ENCODE peak calls at places on chromosomes 7 and 10, in four cellular contexts. H is esophagus squamous epithelium, U is AG04450, M is MM.1S. S is an unnamed sample.

GRCh38 chr7:74283858-74284447 is 5.3 kb upstream of the CLIP2 start:
- DNase-seq in U (no peak), M (no peak), H (no peak), S (no peak)

GRCh38 chr10:85528318-85528652 is 838.3 kb downstream of the GRID1 start:
- DNase-seq in H (no peak), M (no peak), U (no peak), S (no peak)

GRCh38 chr10:127695431-127695830 is 41.6 kb upstream of the FOXI2 start:
- DNase-seq in M (no peak), H (no peak), U (no peak), S (no peak)

GRCh38 chr10:12777840-12778585 is 223.5 kb downstream of the CCDC3 start:
- DNase-seq in U (no peak), H (no peak), M (no peak), S (no peak)

GRCh38 chr10:31582365-31583052 is 263.5 kb downstream of the ZEB1 start:
- DNase-seq in U (no peak), H (no peak), M (no peak), S (no peak)

GRCh38 chr10:48366261-48366660 is 59.8 kb downstream of the MAPK8 start:
- DNase-seq in M (no peak), H (no peak), U (no peak), S (no peak)

GRCh38 chr10:27072436-27073114 is 27.7 kb downstream of the ANKRD26 start:
- DNase-seq in H (no peak), U (no peak), M (no peak), S (no peak)

GRCh38 chr7:55515569-55516279 is 56.6 kb downstream of the VOPP1 start:
- DNase-seq in M (peak), H (no peak), U (no peak), S (no peak)

GRCh38 chr10:988667-989545 is 672 bp downstream of the GTPBP4 start:
- DNase-seq in M (no peak), H (no peak), U (no peak), S (no peak)

GRCh38 chr7:127819975-127820778 is 168.2 kb downstream of the SND1 start:
- DNase-seq in U (no peak), H (no peak), M (no peak), S (peak)

GRCh38 chr10:85187047-85187446 is 858.7 kb downstream of the CCSER2 start:
- DNase-seq in H (no peak), M (no peak), U (no peak), S (no peak)

GRCh38 chr7:22853674-22854157 is 31.1 kb upstream of the TOMM7 start:
- DNase-seq in M (peak), H (no peak), U (no peak), S (no peak)

GRCh38 chr7:30563326-30563942 is 31.2 kb upstream of the GARS1 start:
- DNase-seq in U (no peak), M (no peak), H (no peak), S (no peak)

GRCh38 chr7:106916689-106917088 is 51.6 kb downstream of the PIK3CG start:
- DNase-seq in U (no peak), M (no peak), H (no peak), S (peak)

GRCh38 chr7:75565129-75565528 is 73.0 kb downstream of the SPDYE5 start:
- DNase-seq in U (peak), M (no peak), H (no peak), S (peak)

GRCh38 chr7:2138146-2138765 is 94.5 kb downstream of the MAD1L1 start:
- DNase-seq in H (no peak), M (no peak), U (no peak), S (no peak)

GRCh38 chr7:2934211-2934731 is 90.2 kb upstream of the GNA12 start:
- DNase-seq in M (no peak), H (no peak), U (peak), S (no peak)

GRCh38 chr7:48259463-48260280 is 88.4 kb downstream of the ABCA13 start:
- DNase-seq in H (no peak), U (no peak), M (no peak), S (no peak)

GRCh38 chr7:88072036-88072714 is 138.1 kb downstream of the ADAM22 start:
- DNase-seq in U (no peak), M (peak), H (no peak), S (no peak)

GRCh38 chr10:97228130-97228774 is 42.5 kb upstream of the SLIT1 start:
- DNase-seq in U (no peak), H (no peak), M (no peak), S (no peak)

GRCh38 chr10:101567165-101568006 is 20.7 kb downstream of the POLL start:
- DNase-seq in U (no peak), M (no peak), H (no peak), S (no peak)

GRCh38 chr10:101565370-101565900 is 22.6 kb downstream of the POLL start:
- DNase-seq in H (no peak), M (no peak), U (no peak), S (no peak)

GRCh38 chr10:101568054-101568745 is 19.9 kb downstream of the POLL start:
- DNase-seq in H (no peak), M (no peak), U (no peak), S (no peak)

GRCh38 chr10:101565936-101566332 is 22.1 kb downstream of the POLL start:
- DNase-seq in H (no peak), M (no peak), U (no peak), S (no peak)

DNA sequence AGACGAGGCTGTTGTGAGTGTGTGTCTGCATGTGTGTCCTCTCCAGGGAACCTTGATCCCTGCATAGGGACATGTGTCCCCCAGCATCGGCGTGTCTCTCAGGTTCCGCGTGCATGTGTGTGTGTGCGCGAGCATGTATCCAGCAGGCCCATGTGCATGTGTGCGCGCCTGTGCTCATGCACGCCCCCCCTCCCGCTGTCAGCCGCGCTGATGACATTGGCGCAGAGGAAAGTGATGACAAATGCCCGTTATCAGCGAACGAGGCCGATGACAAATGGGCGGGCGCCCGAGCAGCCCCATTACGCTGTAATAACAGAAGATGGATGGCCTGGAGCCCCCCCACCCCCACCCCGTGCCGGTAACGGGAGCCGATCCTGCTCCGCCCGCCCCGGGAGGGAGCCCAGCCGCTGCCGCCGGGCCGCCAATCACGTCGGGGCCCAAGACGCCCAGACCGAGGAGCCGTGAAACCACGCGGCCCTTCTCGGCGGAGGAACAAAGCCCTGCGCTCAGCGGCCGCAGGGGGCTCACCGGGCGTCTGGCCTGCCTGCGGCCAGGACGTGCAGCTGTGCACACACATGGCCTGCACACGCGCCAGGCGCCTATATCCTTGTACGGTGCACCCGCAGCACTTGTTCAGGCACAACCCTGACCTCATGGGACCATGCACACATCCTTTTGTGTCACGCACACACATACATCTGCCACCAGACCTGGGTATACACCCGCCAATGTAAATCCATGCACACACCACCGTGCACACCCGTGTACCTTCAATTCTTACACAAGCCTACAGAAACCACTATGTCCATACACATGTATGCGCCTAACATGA is 21.5 kb downstream of the POLL start:
- DNase-seq in M (no peak), U (no peak), H (no peak), S (no peak)
- TF ChIP-seq CTCF in M (no peak), U (no peak), H (no peak), S (no peak)

GRCh38 chr7:15687645-15688025 is 1.2 kb upstream of the MEOX2 start:
- DNase-seq in H (no peak), M (no peak), U (no peak), S (no peak)
- TF ChIP-seq CTCF in H (no peak), M (no peak), U (no peak), S (no peak)

GRCh38 chr10:42488416-42488815 is 150.0 kb downstream of the ZNF33B start:
- DNase-seq in H (no peak), U (no peak), M (no peak), S (peak)

GRCh38 chr10:42491801-42492200 is 146.6 kb downstream of the ZNF33B start:
- DNase-seq in M (no peak), H (no peak), U (no peak), S (no peak)

GRCh38 chr10:42490368-42490767 is 148.0 kb downstream of the ZNF33B start:
- DNase-seq in M (no peak), H (no peak), U (no peak), S (no peak)

GRCh38 chr10:42491001-42491592 is 147.3 kb downstream of the ZNF33B start:
- DNase-seq in H (no peak), U (no peak), M (no peak), S (no peak)
- TF ChIP-seq CTCF in H (no peak), U (no peak), M (no peak), S (no peak)

GRCh38 chr7:20191044-20191867 is 25.9 kb downstream of the MACC1 start:
- DNase-seq in U (no peak), M (no peak), H (no peak), S (no peak)
- TF ChIP-seq CTCF in U (no peak), M (no peak), H (no peak), S (no peak)

GRCh38 chr7:841943-842342 is 9.7 kb downstream of the SUN1 start:
- DNase-seq in H (no peak), M (no peak), U (no peak), S (no peak)
- TF ChIP-seq CTCF in H (no peak), M (no peak), U (no peak), S (no peak)

DNA sequence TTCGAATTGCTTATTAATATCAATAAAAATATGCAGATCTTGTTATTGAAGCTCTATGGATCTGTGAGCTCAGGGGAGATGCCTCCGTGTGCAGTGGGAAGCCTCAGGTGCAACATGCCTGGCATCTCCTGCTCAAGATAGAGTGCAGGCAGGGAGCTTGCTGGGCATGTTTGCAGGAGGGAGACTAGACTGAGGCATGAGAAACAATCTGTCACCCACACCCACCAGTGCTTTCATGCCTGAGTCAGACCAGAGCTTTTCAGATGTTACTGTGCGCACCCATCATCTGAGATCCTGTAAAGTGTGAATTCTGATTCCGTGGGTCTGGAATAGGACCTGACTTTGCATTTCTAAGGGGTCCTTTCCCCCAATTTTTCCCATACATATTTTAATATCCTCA is 62.0 kb downstream of the ZNF33B start:
- DNase-seq in U (no peak), M (no peak), H (no peak), S (no peak)
- TF ChIP-seq CTCF in U (no peak), M (no peak), H (no peak), S (no peak)

GRCh38 chr7:84337386-84337785 is 142.8 kb upstream of the SEMA3A start:
- DNase-seq in M (no peak), U (peak), H (no peak), S (no peak)
- TF ChIP-seq CTCF in M (no peak), U (no peak), H (no peak), S (no peak)

GRCh38 chr10:98815039-98815660 is 368.4 kb upstream of the HPS1 start:
- DNase-seq in U (no peak), H (no peak), M (no peak), S (no peak)
- TF ChIP-seq CTCF in U (no peak), H (no peak), M (no peak), S (no peak)

GRCh38 chr7:537911-538634 is 18.4 kb upstream of the PDGFA start:
- DNase-seq in H (no peak), U (peak), M (no peak), S (peak)
- TF ChIP-seq CTCF in H (no peak), U (no peak), M (no peak), S (no peak)

GRCh38 chr10:4170181-4170580 is 385.2 kb upstream of the KLF6 start:
- DNase-seq in U (no peak), H (no peak), M (no peak), S (no peak)

GRCh38 chr10:4177826-4178225 is 392.8 kb upstream of the KLF6 start:
- DNase-seq in M (no peak), H (no peak), U (no peak), S (no peak)

GRCh38 chr10:4170633-4171314 is 385.8 kb upstream of the KLF6 start:
- DNase-seq in M (no peak), U (no peak), H (no peak), S (no peak)

GRCh38 chr10:4176500-4177281 is 391.7 kb upstream of the KLF6 start:
- DNase-seq in M (no peak), U (no peak), H (no peak), S (no peak)

GRCh38 chr10:4174197-4174596 is 389.2 kb upstream of the KLF6 start:
- DNase-seq in U (no peak), H (no peak), M (no peak), S (no peak)
- TF ChIP-seq CTCF in U (no peak), H (no peak), M (no peak), S (peak)